ENCODE peak calls at places on chromosomes 6 and 20, in four cellular contexts. G, M, N and C are unnamed samples.

GRCh38 chr6:97215157-97215769 is 67.8 kb downstream of the MMS22L start:
- DNase-seq in G (peak), M (no peak), N (no peak), C (peak)

GRCh38 chr20:22728146-22728745 is 143.9 kb upstream of the FOXA2 start:
- DNase-seq in G (no peak), M (no peak), N (no peak), C (no peak)

GRCh38 chr6:134593887-134594286 is 276.0 kb upstream of the SGK1 start:
- DNase-seq in G (no peak), M (no peak), N (no peak), C (no peak)

GRCh38 chr6:35731414-35731735 is 5.5 kb upstream of the ARMC12 start:
- DNase-seq in G (peak), M (peak), N (peak), C (peak)

GRCh38 chr6:36626636-36627035 is 32.5 kb downstream of the SRSF3 start:
- DNase-seq in G (no peak), M (no peak), N (peak), C (no peak)

GRCh38 chr6:10555625-10556309 is 34.6 kb downstream of the GCNT2 start:
- DNase-seq in G (peak), M (no peak), N (no peak), C (peak)

GRCh38 chr6:125899726-125900182 is 56.8 kb upstream of the HINT3 start:
- DNase-seq in G (no peak), M (no peak), N (no peak), C (no peak)

GRCh38 chr6:145295746-145296145 is 439.6 kb downstream of the EPM2A start:
- DNase-seq in G (no peak), M (no peak), N (no peak), C (no peak)

GRCh38 chr6:135179920-135180457 is 1.1 kb upstream of the MYB start:
- DNase-seq in G (peak), M (no peak), N (no peak), C (no peak)

GRCh38 chr6:157019115-157019628 is 242.0 kb downstream of the ARID1B start:
- DNase-seq in G (no peak), M (no peak), N (no peak), C (no peak)

GRCh38 chr20:11271319-11271718 is 597.5 kb upstream of the JAG1 start:
- DNase-seq in G (no peak), M (no peak), N (no peak), C (no peak)

GRCh38 chr6:1695546-1696494 is 86.1 kb downstream of the FOXC1 start:
- DNase-seq in G (peak), M (no peak), N (no peak), C (peak)

GRCh38 chr6:131488780-131489179 is 84.2 kb upstream of the ARG1 start:
- DNase-seq in G (no peak), M (no peak), N (no peak), C (no peak)

GRCh38 chr6:24949020-24949569 is 13.3 kb upstream of the RIPOR2 start:
- DNase-seq in G (no peak), M (no peak), N (no peak), C (no peak)

GRCh38 chr6:52846002-52846401 is 5.4 kb upstream of the GSTA5 start:
- DNase-seq in G (no peak), M (no peak), N (no peak), C (no peak)

GRCh38 chr6:32081168-32081624 is 27.9 kb downstream of the TNXB start:
- DNase-seq in G (peak), M (no peak), N (peak), C (peak)

GRCh38 chr20:33309631-33310030 is 26.6 kb downstream of the BPIFB1 start:
- DNase-seq in G (no peak), M (no peak), N (no peak), C (no peak)

GRCh38 chr20:41482647-41483552 is 116.3 kb upstream of the EMILIN3 start:
- DNase-seq in G (peak), M (no peak), N (no peak), C (peak)

GRCh38 chr6:137698636-137699035 is 168.4 kb upstream of the TNFAIP3 start:
- DNase-seq in G (no peak), M (no peak), N (no peak), C (no peak)

GRCh38 chr6:2818593-2818992 is 23.1 kb downstream of the SERPINB1 start:
- DNase-seq in G (no peak), M (no peak), N (no peak), C (no peak)

GRCh38 chr20:23188377-23189169 is 102.4 kb upstream of the CD93 start:
- DNase-seq in G (no peak), M (no peak), N (no peak), C (no peak)

GRCh38 chr6:56359201-56359899 is 112.0 kb upstream of the COL21A1 start:
- DNase-seq in G (peak), M (peak), N (peak), C (peak)

GRCh38 chr6:36210886-36211595 is 14.5 kb downstream of the BRPF3 start:
- DNase-seq in G (no peak), M (no peak), N (no peak), C (no peak)

GRCh38 chr20:7003598-7003997 is 236.1 kb downstream of the BMP2 start:
- DNase-seq in G (no peak), M (no peak), N (no peak), C (no peak)

GRCh38 chr6:85321926-85322325 is 128.0 kb upstream of the NT5E start:
- DNase-seq in G (no peak), M (no peak), N (no peak), C (no peak)

GRCh38 chr6:101650402-101651100 is 257.0 kb downstream of the GRIK2 start:
- DNase-seq in G (no peak), M (no peak), N (no peak), C (no peak)

GRCh38 chr6:36269834-36270705 is at the start of gene PNPLA1:
- DNase-seq in G (peak), M (no peak), N (no peak), C (no peak)

GRCh38 chr20:10259166-10259565 is 40.5 kb downstream of the SNAP25 start:
- DNase-seq in G (no peak), M (no peak), N (no peak), C (no peak)

GRCh38 chr6:12506211-12506610 is 210.4 kb upstream of the PHACTR1 start:
- DNase-seq in G (no peak), M (no peak), N (no peak), C (no peak)

GRCh38 chr6:16339263-16339587 is 100.8 kb downstream of the GMPR start:
- DNase-seq in G (no peak), M (no peak), N (no peak), C (no peak)

GRCh38 chr6:31586596-31586995 is 519 bp downstream of the LST1 start:
- DNase-seq in G (no peak), M (peak), N (no peak), C (no peak)